ENCODE peak calls at places on chromosomes 12 and 14, in seven cellular contexts. Q, B, E, X, N, M and S are unnamed samples.

GRCh38 chr14:56603648-56604047 is 24.1 kb downstream of the TMEM260 start:
- DNase-seq in E (no peak), X (no peak), Q (no peak), N (no peak), B (no peak), M (no peak), S (no peak)

GRCh38 chr12:120470150-120470817 is 736 bp upstream of the SRSF9 start:
- DNase-seq in Q (no peak), X (no peak), M (no peak), B (no peak), E (no peak), N (no peak), S (no peak)

GRCh38 chr12:53994268-53994690 is 5.7 kb upstream of the HOXC9 start:
- DNase-seq in M (no peak), X (no peak), N (no peak), Q (peak; percentile 51), E (no peak), B (no peak), S (no peak)

GRCh38 chr12:19434538-19434937 is 4.8 kb upstream of the AEBP2 start:
- DNase-seq in M (no peak), Q (no peak), X (no peak), N (no peak), B (no peak), E (no peak), S (no peak)

GRCh38 chr12:106035421-106035820 is 103.3 kb downstream of the NUAK1 start:
- DNase-seq in M (no peak), B (no peak), X (no peak), N (no peak), E (no peak), Q (no peak), S (no peak)

GRCh38 chr12:123956249-123956648 is 16.4 kb downstream of the CCDC92 start:
- DNase-seq in M (no peak), E (no peak), X (no peak), B (no peak), N (no peak), Q (no peak), S (no peak)

GRCh38 chr12:2795291-2796186 is 769 bp downstream of the FKBP4 start:
- DNase-seq in Q (peak; percentile 51), E (peak; percentile 54), M (peak; percentile 55), B (peak; percentile 71), X (peak; percentile 21), N (no peak), S (no peak)

GRCh38 chr12:99911967-99912366 is 72.8 kb downstream of the ANKS1B start:
- DNase-seq in N (no peak), X (no peak), E (no peak), M (no peak), Q (no peak), B (no peak), S (no peak)